ENCODE peak calls at places on chromosome 20, in seven cellular contexts. L is cardiac fibroblast, I is EL, V is GM20000, E is GOT3, U is stromal cell of bone marrow, S is T-helper 2 cell. G is an unnamed sample.

GRCh38 chr20:34581341-34582189 is 23.0 kb downstream of the MAP1LC3A start:
- DNase-seq in V (peak), L (peak), I (peak), S (peak), U (peak), E (no peak), G (no peak)

GRCh38 chr20:64053841-64054661 is 4.6 kb upstream of the SOX18 start:
- DNase-seq in S (no peak), I (no peak), E (no peak), V (peak), L (peak), U (no peak), G (no peak)

GRCh38 chr20:49677777-49678758 is 35.6 kb downstream of the B4GALT5 start:
- DNase-seq in V (no peak), U (no peak), L (no peak), S (no peak), E (no peak), I (no peak), G (no peak)

GRCh38 chr20:37430044-37430443 is 84.1 kb downstream of the SRC start:
- DNase-seq in E (no peak), U (no peak), V (no peak), L (no peak), S (no peak), I (no peak), G (no peak)

GRCh38 chr20:35279040-35279439 is 1.1 kb upstream of the MMP24OS start:
- DNase-seq in E (no peak), S (no peak), L (no peak), U (no peak), I (no peak), V (no peak), G (peak)

GRCh38 chr20:53865905-53866786 is 204.2 kb downstream of the BCAS1 start:
- DNase-seq in U (no peak), L (peak), E (no peak), S (peak), V (no peak), I (peak), G (peak)

GRCh38 chr20:168876-169275 is 11.6 kb downstream of the DEFB127 start:
- DNase-seq in V (no peak), E (no peak), L (no peak), I (no peak), U (no peak), S (no peak), G (no peak)

GRCh38 chr20:63098195-63098810 is 91.5 kb upstream of the BHLHE23 start:
- DNase-seq in V (no peak), L (no peak), E (no peak), S (no peak), U (no peak), I (no peak), G (no peak)

GRCh38 chr20:38771621-38772020 is 23.4 kb downstream of the ACTR5 start:
- DNase-seq in L (no peak), V (no peak), U (no peak), S (no peak), E (no peak), I (no peak), G (no peak)